ENCODE peak calls at places on chromosomes 7 and 10, in four cellular contexts. One of them, this sample, is unnamed.

GRCh38 chr10:60466267-60467201 is 76.9 kb upstream of the ANK3 start:
- DNase-seq in HepG2: no peak
- DNase-seq in GM12891: no peak
- DNase-seq in K562: no peak
- DNase-seq in this sample: no peak

GRCh38 chr7:103857435-103857834 is 132.0 kb downstream of the RELN start:
- DNase-seq in GM12891: no peak
- DNase-seq in HepG2: no peak
- DNase-seq in K562: peak
- DNase-seq in this sample: no peak

GRCh38 chr7:8627322-8627721 is 193.9 kb downstream of the NXPH1 start:
- DNase-seq in HepG2: no peak
- DNase-seq in K562: no peak
- DNase-seq in GM12891: no peak
- DNase-seq in this sample: no peak

GRCh38 chr7:77740257-77740656 is 44.0 kb downstream of the RSBN1L start:
- DNase-seq in GM12891: no peak
- DNase-seq in HepG2: no peak
- DNase-seq in K562: no peak
- DNase-seq in this sample: no peak

GRCh38 chr7:91135703-91136102 is 128.5 kb upstream of the FZD1 start:
- DNase-seq in HepG2: no peak
- DNase-seq in K562: no peak
- DNase-seq in GM12891: no peak
- DNase-seq in this sample: no peak

GRCh38 chr7:131087756-131088658 is 239.7 kb upstream of the MKLN1 start:
- DNase-seq in HepG2: peak
- DNase-seq in GM12891: no peak
- DNase-seq in K562: no peak
- DNase-seq in this sample: no peak

GRCh38 chr7:20214787-20215669 is 2.2 kb downstream of the MACC1 start:
- DNase-seq in HepG2: no peak
- DNase-seq in K562: peak
- DNase-seq in GM12891: no peak
- DNase-seq in this sample: no peak

GRCh38 chr10:32161586-32161985 is 105.4 kb upstream of the KIF5B start:
- DNase-seq in K562: no peak
- DNase-seq in GM12891: no peak
- DNase-seq in HepG2: no peak
- DNase-seq in this sample: no peak

GRCh38 chr7:69962077-69962855 is 364.0 kb downstream of the AUTS2 start:
- DNase-seq in HepG2: no peak
- DNase-seq in K562: no peak
- DNase-seq in GM12891: no peak
- DNase-seq in this sample: no peak

GRCh38 chr7:88306590-88307048 is at the start of gene STEAP4:
- DNase-seq in HepG2: no peak
- DNase-seq in K562: no peak
- DNase-seq in GM12891: no peak
- DNase-seq in this sample: no peak

GRCh38 chr10:21334891-21335696 is 190.4 kb downstream of the SKIDA1 start:
- DNase-seq in K562: peak
- DNase-seq in HepG2: peak
- DNase-seq in GM12891: no peak
- DNase-seq in this sample: no peak

GRCh38 chr10:4607681-4608080 is 218.3 kb upstream of the AKR1E2 start:
- DNase-seq in GM12891: no peak
- DNase-seq in K562: no peak
- DNase-seq in HepG2: no peak
- DNase-seq in this sample: no peak

GRCh38 chr10:33665512-33665911 is 331.0 kb upstream of the NRP1 start:
- DNase-seq in HepG2: no peak
- DNase-seq in GM12891: no peak
- DNase-seq in K562: no peak
- DNase-seq in this sample: no peak

GRCh38 chr7:9189683-9190082 is 756.3 kb downstream of the NXPH1 start:
- DNase-seq in GM12891: no peak
- DNase-seq in HepG2: no peak
- DNase-seq in K562: no peak
- DNase-seq in this sample: no peak

GRCh38 chr7:122311719-122312118 is 7.2 kb upstream of the FEZF1 start:
- DNase-seq in HepG2: no peak
- DNase-seq in GM12891: no peak
- DNase-seq in K562: no peak
- DNase-seq in this sample: no peak

GRCh38 chr10:119309423-119309770 is 102.0 kb downstream of the GRK5 start:
- DNase-seq in HepG2: no peak
- DNase-seq in GM12891: no peak
- DNase-seq in K562: no peak
- DNase-seq in this sample: no peak

GRCh38 chr7:107874605-107875446 is 16.2 kb upstream of the DLD start:
- DNase-seq in K562: peak
- DNase-seq in GM12891: no peak
- DNase-seq in HepG2: peak
- DNase-seq in this sample: no peak

GRCh38 chr10:75410135-75410787 is 8.7 kb upstream of the ZNF503 start:
- DNase-seq in GM12891: no peak
- DNase-seq in HepG2: no peak
- DNase-seq in K562: no peak
- DNase-seq in this sample: no peak

GRCh38 chr10:58956926-58957325 is 219.5 kb upstream of the PHYHIPL start:
- DNase-seq in HepG2: peak
- DNase-seq in K562: no peak
- DNase-seq in GM12891: no peak
- DNase-seq in this sample: no peak

GRCh38 chr7:139180700-139181311 is 50.2 kb upstream of the UBN2 start:
- DNase-seq in HepG2: no peak
- DNase-seq in GM12891: no peak
- DNase-seq in K562: no peak
- DNase-seq in this sample: no peak

GRCh38 chr10:13587367-13587766 is 602 bp downstream of the PRPF18 start:
- DNase-seq in K562: peak
- DNase-seq in HepG2: peak
- DNase-seq in GM12891: peak
- DNase-seq in this sample: no peak

GRCh38 chr7:17009007-17009719 is 127.4 kb upstream of the AGR3 start:
- DNase-seq in K562: peak
- DNase-seq in GM12891: no peak
- DNase-seq in HepG2: peak
- DNase-seq in this sample: no peak

GRCh38 chr7:1743481-1744230 is 73.6 kb downstream of the ELFN1 start:
- DNase-seq in HepG2: no peak
- DNase-seq in K562: no peak
- DNase-seq in GM12891: no peak
- DNase-seq in this sample: no peak

GRCh38 chr7:98518159-98518947 is 98.7 kb upstream of the NPTX2 start:
- DNase-seq in HepG2: no peak
- DNase-seq in GM12891: no peak
- DNase-seq in K562: no peak
- DNase-seq in this sample: no peak

GRCh38 chr10:94521276-94522250 is 24.0 kb upstream of the HELLS start:
- DNase-seq in HepG2: no peak
- DNase-seq in GM12891: no peak
- DNase-seq in K562: no peak
- DNase-seq in this sample: no peak

GRCh38 chr7:107232568-107233090 is 63.8 kb downstream of the HBP1 start:
- DNase-seq in GM12891: no peak
- DNase-seq in HepG2: no peak
- DNase-seq in K562: no peak
- DNase-seq in this sample: no peak

GRCh38 chr10:94112321-94112720 is 118.6 kb downstream of the PLCE1 start:
- DNase-seq in K562: no peak
- DNase-seq in HepG2: no peak
- DNase-seq in GM12891: no peak
- DNase-seq in this sample: no peak

GRCh38 chr7:121085922-121086321 is 97.4 kb downstream of the CPED1 start:
- DNase-seq in HepG2: no peak
- DNase-seq in GM12891: no peak
- DNase-seq in K562: no peak
- DNase-seq in this sample: no peak

GRCh38 chr7:22348379-22348778 is 8.6 kb downstream of the RAPGEF5 start:
- DNase-seq in HepG2: no peak
- DNase-seq in K562: peak
- DNase-seq in GM12891: no peak
- DNase-seq in this sample: no peak

GRCh38 chr7:116455499-116455898 is 44.0 kb upstream of the CAV2 start:
- DNase-seq in GM12891: no peak
- DNase-seq in K562: no peak
- DNase-seq in HepG2: no peak
- DNase-seq in this sample: no peak

GRCh38 chr10:13158401-13158800 is 3.0 kb upstream of the MCM10 start:
- DNase-seq in K562: no peak
- DNase-seq in GM12891: no peak
- DNase-seq in HepG2: no peak
- DNase-seq in this sample: no peak

GRCh38 chr10:70702193-70702763 is 30.0 kb downstream of the ADAMTS14 start:
- DNase-seq in K562: no peak
- DNase-seq in HepG2: no peak
- DNase-seq in GM12891: no peak
- DNase-seq in this sample: no peak

GRCh38 chr7:45644237-45644636 is 70.1 kb downstream of the ADCY1 start:
- DNase-seq in K562: no peak
- DNase-seq in HepG2: no peak
- DNase-seq in GM12891: no peak
- DNase-seq in this sample: no peak

GRCh38 chr10:35398888-35399287 is 62.6 kb downstream of the CCNY start:
- DNase-seq in K562: no peak
- DNase-seq in GM12891: no peak
- DNase-seq in HepG2: no peak
- DNase-seq in this sample: no peak

DNA sequence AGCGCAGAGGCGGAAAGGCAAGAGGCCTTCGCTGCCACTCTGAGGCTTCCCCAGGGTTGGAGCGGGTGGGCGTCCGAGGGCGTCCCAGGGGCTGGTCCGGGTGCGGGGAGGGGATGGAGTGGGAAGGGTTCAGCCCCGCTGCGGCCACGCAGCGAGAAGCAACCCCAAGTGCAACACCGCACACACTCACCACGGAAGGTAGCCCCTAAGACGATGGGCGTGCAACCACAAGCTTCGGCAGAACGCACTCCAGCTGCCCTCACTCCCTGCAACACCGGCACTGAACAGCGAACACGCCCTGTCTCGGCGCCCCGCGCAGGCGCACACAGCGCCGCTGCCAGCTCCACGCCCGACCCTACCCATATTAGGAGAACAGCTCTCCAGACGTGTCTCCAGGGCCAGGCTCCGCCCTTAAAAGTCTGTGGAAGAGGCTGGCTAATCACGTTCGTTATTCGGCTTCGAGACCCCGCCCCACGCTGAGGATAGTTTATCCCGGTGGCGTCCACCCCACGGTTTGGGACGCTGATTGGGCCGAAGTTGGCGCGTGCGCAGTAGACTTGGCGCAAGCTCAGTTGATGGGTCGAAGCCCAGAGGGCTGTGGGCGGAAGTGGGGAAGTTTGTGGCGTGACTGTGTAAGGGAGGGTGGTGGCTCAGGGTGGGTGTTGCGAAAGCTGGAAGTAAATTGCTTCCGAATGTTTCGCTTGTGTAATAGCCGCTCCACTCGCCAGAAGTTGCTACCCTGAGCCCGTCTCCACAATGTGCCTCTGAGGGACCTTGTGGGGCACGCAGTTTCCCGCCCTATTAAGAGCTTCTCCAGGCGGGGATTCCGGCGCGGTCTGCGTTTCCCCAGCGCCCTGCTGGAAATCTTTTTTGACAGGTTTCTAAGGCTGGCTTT is at the start of gene RSU1:
- DNase-seq in GM12891: peak
- DNase-seq in K562: peak
- DNase-seq in HepG2: peak
- DNase-seq in this sample: peak
- TF ChIP-seq POLR2A in GM12891: peak
- TF ChIP-seq POLR2A in K562: peak
- TF ChIP-seq POLR2A in HepG2: peak
- TF ChIP-seq POLR2A in this sample: peak

DNA sequence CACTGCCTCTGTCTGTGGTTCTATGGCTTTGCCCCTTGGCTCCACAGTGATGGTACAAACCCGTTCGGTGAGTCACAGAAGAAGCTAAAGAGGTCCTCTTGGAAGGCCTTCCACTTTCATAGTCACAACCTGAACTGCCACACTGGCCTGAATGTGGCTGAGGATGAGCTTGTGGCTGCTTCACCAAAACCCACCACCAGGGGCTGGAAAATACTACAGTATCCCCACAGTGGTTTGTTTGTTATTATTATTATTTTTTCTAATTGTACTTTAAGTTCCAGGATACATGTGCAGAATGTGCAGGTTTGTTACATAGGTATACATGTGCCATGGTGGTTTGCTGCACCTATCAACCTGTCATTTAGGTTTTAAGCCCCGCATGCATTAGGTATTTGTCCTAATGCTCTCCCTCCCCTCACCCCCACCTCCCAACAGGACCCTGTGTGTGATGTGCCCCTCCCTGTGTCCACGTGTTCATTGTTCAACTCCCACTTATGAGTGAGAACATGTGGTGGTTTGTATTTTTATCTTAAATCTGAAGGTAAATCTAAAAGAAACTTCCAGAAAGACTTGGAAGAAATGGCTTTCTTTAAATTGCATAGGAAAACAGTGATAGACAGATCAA is 160.8 kb upstream of the NPSR1 start:
- DNase-seq in HepG2: no peak
- DNase-seq in K562: no peak
- DNase-seq in GM12891: no peak
- DNase-seq in this sample: no peak
- TF ChIP-seq TAF1 in HepG2: no peak
- TF ChIP-seq TAF1 in K562: no peak
- TF ChIP-seq TAF1 in GM12891: no peak
- TF ChIP-seq TAF1 in this sample: no peak

GRCh38 chr10:102117391-102118159 is 2.6 kb downstream of the LDB1 start:
- DNase-seq in GM12891: no peak
- DNase-seq in K562: peak
- DNase-seq in HepG2: peak
- DNase-seq in this sample: no peak
- TF ChIP-seq POLR2A in GM12891: peak
- TF ChIP-seq POLR2A in K562: no peak
- TF ChIP-seq POLR2A in HepG2: no peak
- TF ChIP-seq POLR2A in this sample: no peak

DNA sequence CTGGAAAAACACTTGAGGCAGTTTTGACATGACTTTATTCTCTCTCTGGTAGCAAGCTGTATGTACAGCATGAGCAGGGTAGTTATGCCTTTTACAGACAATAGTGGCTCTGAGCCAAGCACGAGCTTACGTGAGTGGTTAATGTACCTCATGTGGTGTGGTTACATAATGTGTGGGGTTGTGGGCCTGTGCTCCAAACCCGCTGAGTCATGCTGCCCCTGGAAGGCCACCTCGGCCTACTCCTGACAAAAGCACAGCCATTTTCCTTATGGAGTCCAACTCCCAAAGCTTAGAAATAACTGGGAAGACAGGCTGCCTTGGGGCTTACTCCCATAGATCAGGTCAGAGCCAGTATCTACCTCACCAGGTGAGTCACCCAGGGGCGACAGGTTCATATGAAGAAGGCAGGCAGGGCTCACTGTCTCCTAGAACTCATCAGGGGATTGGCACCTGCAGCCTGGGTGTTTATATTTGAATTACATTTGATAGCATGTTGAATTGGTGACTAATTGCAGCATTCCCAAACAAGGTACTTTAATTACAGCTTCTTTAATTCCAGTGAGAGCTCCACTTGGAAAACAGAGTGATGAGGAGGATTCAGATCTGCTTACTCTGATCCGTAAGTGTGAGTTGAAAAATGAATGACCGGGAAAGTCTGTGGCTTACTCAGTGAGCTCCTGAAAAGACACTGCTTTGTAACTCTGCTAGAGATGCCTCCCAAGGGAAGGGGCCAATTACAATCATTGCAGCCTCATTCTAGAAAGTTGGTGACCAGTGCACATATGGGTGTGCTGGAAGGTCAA is 404.6 kb downstream of the ADRA2A start:
- DNase-seq in K562: no peak
- DNase-seq in GM12891: no peak
- DNase-seq in HepG2: peak
- DNase-seq in this sample: no peak
- TF ChIP-seq TAF1 in K562: no peak
- TF ChIP-seq TAF1 in GM12891: no peak
- TF ChIP-seq TAF1 in HepG2: no peak
- TF ChIP-seq TAF1 in this sample: no peak